ENCODE peak calls at places on chromosome 20, in seven cellular contexts. F is CD14-positive monocyte, S is fibroblast of lung, C is gastrocnemius medialis, Y is AG10803, V is AG09309, U is fibroblast of mammary gland. Z is an unnamed sample.

GRCh38 chr20:53660078-53660909 is 66.7 kb upstream of the ZNF217 start:
- DNase-seq in F (no peak), S (no peak), C (no peak), Y (peak), V (no peak), U (peak), Z (no peak)

GRCh38 chr20:38730989-38731737 is 6.9 kb downstream of the SLC32A1 start:
- DNase-seq in F (peak), S (peak), C (no peak), Y (peak), V (no peak), U (peak), Z (no peak)

GRCh38 chr20:23331951-23332350 is 18.6 kb upstream of the NXT1 start:
- DNase-seq in F (no peak), S (peak), C (no peak), Y (no peak), V (no peak), U (no peak), Z (no peak)

GRCh38 chr20:49460916-49461315 is 21.6 kb downstream of the KCNB1 start:
- DNase-seq in F (no peak), S (peak), C (no peak), Y (no peak), V (no peak), U (no peak), Z (no peak)

GRCh38 chr20:38209736-38210405 is 44.8 kb upstream of the TGM2 start:
- DNase-seq in F (peak), S (no peak), C (no peak), Y (no peak), V (no peak), U (no peak), Z (no peak)

GRCh38 chr20:19094959-19095541 is 117.4 kb upstream of the SLC24A3 start:
- DNase-seq in F (no peak), S (no peak), C (no peak), Y (no peak), V (no peak), U (no peak), Z (no peak)

GRCh38 chr20:35363190-35363589 is 48.6 kb downstream of the UQCC1 start:
- DNase-seq in F (no peak), S (peak), C (no peak), Y (no peak), V (no peak), U (no peak), Z (no peak)

GRCh38 chr20:34078540-34078939 is 33.5 kb downstream of the EIF2S2 start:
- DNase-seq in F (no peak), S (no peak), C (no peak), Y (no peak), V (no peak), U (no peak), Z (no peak)

GRCh38 chr20:21106171-21106694 is at the start of gene LINC00237:
- DNase-seq in F (no peak), S (no peak), C (no peak), Y (no peak), V (no peak), U (no peak), Z (no peak)

GRCh38 chr20:62507323-62507722 is 31.5 kb upstream of the GATA5 start:
- DNase-seq in F (no peak), S (no peak), C (peak), Y (no peak), V (no peak), U (no peak), Z (no peak)

GRCh38 chr20:2133318-2134183 is 31.9 kb downstream of the STK35 start:
- DNase-seq in F (no peak), S (peak), C (no peak), Y (peak), V (peak), U (peak), Z (no peak)

GRCh38 chr20:48064929-48065328 is 279.6 kb upstream of the SULF2 start:
- DNase-seq in F (no peak), S (peak), C (no peak), Y (peak), V (peak), U (peak), Z (no peak)
- TF ChIP-seq CTCF in F (no peak), S (no peak), C (no peak), Y (no peak), V (no peak), U (no peak), Z (no peak)

GRCh38 chr20:25076731-25077609 is 5.0 kb downstream of the VSX1 start:
- DNase-seq in F (no peak), S (peak), C (peak), Y (peak), V (no peak), U (peak), Z (no peak)
- TF ChIP-seq CTCF in F (peak), S (no peak), C (peak), Y (peak), V (peak), U (peak), Z (peak)

DNA sequence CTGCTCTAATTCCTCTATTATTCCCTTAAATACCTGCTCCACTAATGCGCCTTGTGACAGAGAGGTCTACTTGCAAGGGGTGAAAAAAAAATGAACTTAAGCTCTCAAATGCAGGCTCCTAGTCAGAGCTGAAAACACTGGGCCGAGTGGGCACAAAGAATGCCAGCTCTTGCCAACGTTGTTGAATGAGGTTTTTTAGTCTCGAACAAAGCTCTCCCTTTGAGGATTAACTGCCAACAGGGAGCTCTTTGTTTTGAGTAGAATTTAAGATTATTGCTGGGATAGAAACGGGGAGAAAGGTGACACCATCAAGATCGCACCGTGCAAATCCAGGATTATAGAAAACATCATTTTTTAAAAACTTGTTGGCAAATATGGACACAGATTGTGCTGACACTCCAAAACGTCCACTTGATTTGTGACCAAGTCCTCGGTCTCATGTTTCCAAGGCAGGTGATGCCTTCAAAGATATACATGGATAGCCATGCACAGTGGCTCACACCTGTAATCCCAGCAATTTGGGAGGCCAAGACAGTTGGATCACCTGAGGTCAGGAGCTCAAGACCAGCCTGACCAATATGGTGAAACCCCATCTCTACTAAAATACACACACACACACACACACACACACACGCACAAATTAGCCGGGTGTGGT is 163.2 kb downstream of the BMP7 start:
- DNase-seq in F (no peak), S (no peak), C (no peak), Y (no peak), V (no peak), U (no peak), Z (no peak)
- TF ChIP-seq CTCF in F (no peak), S (no peak), C (no peak), Y (no peak), V (no peak), U (no peak), Z (no peak)

GRCh38 chr20:32820000-32820697 is 395 bp downstream of the MAPRE1 start:
- DNase-seq in F (peak), S (peak), C (no peak), Y (peak), V (no peak), U (peak), Z (peak)
- TF ChIP-seq CTCF in F (no peak), S (no peak), C (no peak), Y (peak), V (peak), U (no peak), Z (peak)

DNA sequence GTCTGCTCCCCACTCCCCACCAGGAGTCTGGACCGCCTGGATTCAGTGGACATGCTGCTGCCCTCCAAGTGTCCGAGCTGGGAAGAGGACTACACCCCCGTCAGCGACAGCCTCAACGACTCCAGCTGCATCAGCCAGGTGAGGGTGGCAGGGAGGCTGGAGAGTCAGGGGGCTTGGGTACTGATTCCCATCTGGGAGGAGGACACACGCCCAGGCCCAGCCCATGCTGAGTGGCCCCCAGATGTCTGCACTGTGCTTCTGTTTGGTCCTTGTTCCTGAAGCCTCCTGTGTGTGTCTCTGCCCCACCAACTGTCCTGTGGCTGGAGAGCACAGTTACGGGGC is 101.6 kb upstream of the MYL9 start:
- DNase-seq in F (no peak), S (no peak), C (no peak), Y (no peak), V (no peak), U (no peak), Z (no peak)
- TF ChIP-seq CTCF in F (peak), S (no peak), C (no peak), Y (no peak), V (no peak), U (no peak), Z (peak)

DNA sequence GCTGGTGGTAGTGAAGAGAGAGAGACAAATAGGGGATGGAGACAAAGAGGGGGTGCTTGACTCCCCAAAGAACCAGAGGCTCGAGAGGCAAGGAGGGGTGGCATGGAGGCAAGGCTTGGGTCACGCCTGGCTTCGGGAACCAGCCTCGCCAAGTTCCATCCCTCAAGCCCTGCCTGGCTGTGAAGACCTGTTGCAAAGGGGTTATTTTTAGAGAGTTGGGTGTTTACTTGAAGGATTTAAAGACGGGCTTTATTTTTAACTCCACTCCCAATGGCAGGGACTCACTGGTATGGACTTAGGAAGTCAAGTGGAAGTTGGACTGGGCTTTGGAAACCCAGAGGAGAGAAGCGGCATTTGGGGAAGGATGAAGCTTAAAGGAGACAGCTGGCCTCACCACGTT is 43.1 kb downstream of the JPH2 start:
- DNase-seq in F (no peak), S (no peak), C (peak), Y (no peak), V (no peak), U (no peak), Z (no peak)
- TF ChIP-seq CTCF in F (no peak), S (no peak), C (no peak), Y (no peak), V (no peak), U (no peak), Z (no peak)

GRCh38 chr20:46767127-46767761 is 57.8 kb downstream of the SLC2A10 start:
- DNase-seq in F (no peak), S (peak), C (no peak), Y (peak), V (no peak), U (peak), Z (no peak)
- TF ChIP-seq CTCF in F (peak), S (peak), C (no peak), Y (peak), V (peak), U (peak), Z (peak)

DNA sequence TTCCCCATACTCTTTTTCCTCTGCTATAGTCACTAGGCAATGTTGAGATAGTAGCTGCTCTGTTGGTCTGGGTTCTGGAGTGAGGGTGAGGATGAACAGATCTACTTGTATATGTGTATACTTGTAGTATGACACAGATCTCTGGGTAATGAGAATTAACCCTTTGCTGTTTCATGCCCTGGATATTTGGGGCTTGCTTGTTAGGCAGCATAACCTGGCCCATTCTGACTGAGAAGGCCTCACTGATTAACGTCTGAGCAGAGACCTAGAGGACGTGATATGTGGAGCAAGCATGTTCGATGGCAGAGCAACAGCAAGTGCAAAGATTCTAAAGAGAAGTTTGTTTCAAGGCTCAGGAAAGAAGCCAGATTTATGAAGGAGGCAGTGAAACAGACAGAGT is 94.4 kb downstream of the TRMT6 start:
- DNase-seq in F (no peak), S (no peak), C (no peak), Y (no peak), V (no peak), U (no peak), Z (no peak)
- TF ChIP-seq CTCF in F (no peak), S (no peak), C (no peak), Y (no peak), V (no peak), U (no peak), Z (no peak)

DNA sequence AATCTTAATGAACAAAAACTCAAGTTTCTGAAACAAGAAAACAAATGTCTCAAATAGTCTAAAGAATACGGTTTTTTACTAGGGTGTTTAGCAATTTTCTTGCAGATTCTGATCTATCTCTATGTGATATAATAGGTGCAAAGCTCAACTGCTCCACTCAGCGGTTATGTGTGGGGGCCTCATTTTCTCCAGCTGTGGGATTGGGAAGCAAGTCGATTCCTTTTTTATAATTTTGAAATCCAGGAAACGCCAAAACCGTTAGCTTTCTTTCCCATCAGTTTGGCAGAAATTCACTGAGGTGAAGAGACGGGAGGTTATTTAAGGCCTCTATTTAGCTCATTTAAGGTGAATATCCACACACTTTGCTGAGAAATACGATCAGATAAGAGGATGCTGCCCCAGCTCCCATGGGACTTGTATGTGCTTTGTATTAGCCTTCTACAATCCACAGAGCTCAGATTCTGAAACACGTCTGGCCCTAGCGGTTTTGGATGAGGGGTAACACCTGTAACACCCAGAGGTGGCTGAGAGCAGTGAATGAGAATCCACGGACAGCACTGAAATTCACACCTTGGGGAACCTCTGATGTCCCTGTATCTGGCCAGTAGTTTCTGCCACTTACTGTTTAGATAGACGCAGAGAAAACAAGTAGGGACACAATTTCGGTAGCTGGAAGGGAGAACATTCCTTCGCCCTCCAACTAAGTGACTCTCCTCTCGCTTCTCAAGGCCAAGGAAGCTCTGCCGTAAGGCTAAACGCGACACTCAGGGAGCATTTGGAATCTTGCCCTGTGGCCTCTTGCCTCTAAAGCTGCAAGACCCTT is 6.6 kb upstream of the BCAS4 start:
- DNase-seq in F (no peak), S (peak), C (no peak), Y (peak), V (peak), U (peak), Z (peak)
- TF ChIP-seq CTCF in F (no peak), S (peak), C (no peak), Y (peak), V (peak), U (peak), Z (peak)

GRCh38 chr20:57695012-57695411 is 14.8 kb downstream of the PMEPA1 start:
- DNase-seq in F (no peak), S (peak), C (no peak), Y (no peak), V (no peak), U (no peak), Z (no peak)

GRCh38 chr20:57692393-57692792 is 17.4 kb downstream of the PMEPA1 start:
- DNase-seq in F (no peak), S (no peak), C (no peak), Y (no peak), V (no peak), U (no peak), Z (no peak)

GRCh38 chr20:57693670-57694329 is 16.0 kb downstream of the PMEPA1 start:
- DNase-seq in F (no peak), S (no peak), C (no peak), Y (no peak), V (no peak), U (no peak), Z (no peak)

GRCh38 chr20:57694481-57694880 is 15.3 kb downstream of the PMEPA1 start:
- DNase-seq in F (no peak), S (no peak), C (no peak), Y (no peak), V (no peak), U (no peak), Z (no peak)

GRCh38 chr20:57693002-57693582 is 16.7 kb downstream of the PMEPA1 start:
- DNase-seq in F (no peak), S (peak), C (no peak), Y (no peak), V (no peak), U (no peak), Z (no peak)
- TF ChIP-seq CTCF in F (no peak), S (no peak), C (no peak), Y (no peak), V (no peak), U (no peak), Z (peak)

Z was measured in chondrocyte.